ENCODE peak calls at places on chromosome 9, in five cellular contexts. S is activated CD4-positive, alpha-beta T cell treated with anti-CD3 and anti-CD28 coated beads, Interleukin-2, amount 50 U/mL, for 4 hours; E is AG08395; D is epithelial cell of esophagus; Y is activated T-helper 1 cell treated with anti-CD3 and anti-CD28 coated beads, Interleukin-12 subunit alpha, Interleukin-12 subunit beta, Interleukin-2, Interleukin-4 antibody, amounts not matched to agents 30 ng/mL and 10 ng/mL and 1 ng/mL, durations not matched to agents 14 hours and 24 hours and 36 hours. Z is an unnamed sample.

GRCh38 chr9:24657387-24657786 is 111.7 kb upstream of the IZUMO3 start:
- DNase-seq in E (no peak), D (no peak), S (no peak), Y (no peak), Z (no peak)

GRCh38 chr9:83538172-83538889 is at the start of gene FRMD3:
- DNase-seq in E (peak), Y (no peak), S (no peak), D (peak), Z (no peak)

GRCh38 chr9:137690939-137691647 is 72.3 kb downstream of the EHMT1 start:
- DNase-seq in Y (no peak), D (no peak), S (no peak), E (no peak), Z (no peak)

GRCh38 chr9:131709741-131710499 is 30.0 kb downstream of the RAPGEF1 start:
- DNase-seq in S (no peak), Y (peak), E (peak), D (peak), Z (no peak)

GRCh38 chr9:123391946-123392345 is 35.9 kb downstream of the CRB2 start:
- DNase-seq in Y (no peak), E (no peak), D (no peak), S (no peak), Z (no peak)

GRCh38 chr9:34985311-34985899 is 4.1 kb upstream of the DNAJB5 start:
- DNase-seq in Y (peak), S (peak), D (peak), E (peak), Z (no peak)

GRCh38 chr9:117480251-117480650 is 65.4 kb upstream of the ASTN2 start:
- DNase-seq in E (no peak), Y (no peak), S (no peak), D (peak), Z (no peak)

GRCh38 chr9:108047264-108047663 is 557.7 kb upstream of the KLF4 start:
- DNase-seq in S (no peak), Y (no peak), E (no peak), D (peak), Z (no peak)

GRCh38 chr9:136696502-136696901 is 9.2 kb upstream of the AGPAT2 start:
- DNase-seq in S (no peak), E (no peak), Y (no peak), D (no peak), Z (no peak)

GRCh38 chr9:32508728-32509127 is 17.3 kb downstream of the RIGI start:
- DNase-seq in E (no peak), D (no peak), S (no peak), Y (no peak), Z (no peak)

GRCh38 chr9:108913391-108913790 is 20.5 kb downstream of the ELP1 start:
- DNase-seq in D (no peak), E (no peak), S (no peak), Y (no peak), Z (no peak)

GRCh38 chr9:106621299-106621920 is 241.6 kb upstream of the ZNF462 start:
- DNase-seq in E (peak), S (no peak), D (no peak), Y (no peak), Z (no peak)

GRCh38 chr9:15189491-15189890 is 117.5 kb downstream of the TTC39B start:
- DNase-seq in S (no peak), Y (no peak), D (no peak), E (no peak), Z (no peak)

GRCh38 chr9:109408759-109409462 is 88.1 kb upstream of the EPB41L4B start:
- DNase-seq in D (no peak), E (no peak), Y (no peak), S (no peak), Z (no peak)

GRCh38 chr9:35686222-35687203 is 3.2 kb downstream of the TPM2 start:
- DNase-seq in E (no peak), D (no peak), Y (no peak), S (no peak), Z (no peak)

GRCh38 chr9:135660407-135660806 is 2.7 kb upstream of the LCN9 start:
- DNase-seq in Y (no peak), S (no peak), D (no peak), E (no peak), Z (no peak)

GRCh38 chr9:125435776-125436612 is 174.4 kb downstream of the GAPVD1 start:
- DNase-seq in E (no peak), Y (no peak), D (no peak), S (no peak), Z (no peak)

GRCh38 chr9:73200694-73201432 is 49.2 kb downstream of the ANXA1 start:
- DNase-seq in D (peak), E (peak), S (no peak), Y (no peak), Z (no peak)

GRCh38 chr9:134773842-134774241 is 106.8 kb upstream of the FCN2 start:
- DNase-seq in Y (no peak), D (no peak), S (no peak), E (no peak), Z (no peak)

GRCh38 chr9:37037744-37038640 is 3.9 kb upstream of the PAX5 start:
- DNase-seq in S (no peak), Y (no peak), D (no peak), E (no peak), Z (no peak)

GRCh38 chr9:76257224-76257794 is 136.9 kb downstream of the RFK start:
- DNase-seq in D (no peak), E (no peak), S (no peak), Y (no peak), Z (no peak)

GRCh38 chr9:129704797-129705196 is 39.4 kb downstream of the PRRX2 start:
- DNase-seq in E (no peak), S (no peak), D (no peak), Y (no peak), Z (no peak)